ENCODE peak calls at places on chromosomes 3 and 15, in seven cellular contexts. One of them, this sample, is unnamed.

GRCh38 chr3:177700117-177700516 is 502.8 kb upstream of the TBL1XR1 start:
- DNase-seq in psoas muscle: no peak
- DNase-seq in mesothelial cell of epicardium: no peak
- DNase-seq in AG10803: no peak
- DNase-seq in fibroblast of lung: no peak
- DNase-seq in body of pancreas: no peak
- DNase-seq in PC-3: no peak
- DNase-seq in this sample: no peak

GRCh38 chr3:28317438-28318022 is 31.0 kb upstream of the ZCWPW2 start:
- DNase-seq in fibroblast of lung: peak
- DNase-seq in AG10803: peak
- DNase-seq in psoas muscle: no peak
- DNase-seq in body of pancreas: peak
- DNase-seq in PC-3: peak
- DNase-seq in mesothelial cell of epicardium: no peak
- DNase-seq in this sample: no peak

GRCh38 chr15:68326711-68327412 is 49.3 kb downstream of the FEM1B start:
- DNase-seq in PC-3: no peak
- DNase-seq in body of pancreas: no peak
- DNase-seq in psoas muscle: no peak
- DNase-seq in mesothelial cell of epicardium: no peak
- DNase-seq in fibroblast of lung: no peak
- DNase-seq in AG10803: no peak
- DNase-seq in this sample: no peak

GRCh38 chr3:12948891-12949711 is 107.7 kb upstream of the RPL32 start:
- DNase-seq in mesothelial cell of epicardium: no peak
- DNase-seq in fibroblast of lung: peak
- DNase-seq in body of pancreas: no peak
- DNase-seq in AG10803: peak
- DNase-seq in PC-3: peak
- DNase-seq in psoas muscle: no peak
- DNase-seq in this sample: no peak

GRCh38 chr3:134627831-134628230 is 23.0 kb downstream of the KY start:
- DNase-seq in AG10803: peak
- DNase-seq in fibroblast of lung: no peak
- DNase-seq in PC-3: peak
- DNase-seq in body of pancreas: no peak
- DNase-seq in psoas muscle: no peak
- DNase-seq in mesothelial cell of epicardium: no peak
- DNase-seq in this sample: no peak

GRCh38 chr15:78003539-78004008 is 73.9 kb downstream of the TBC1D2B start:
- DNase-seq in AG10803: no peak
- DNase-seq in psoas muscle: peak
- DNase-seq in fibroblast of lung: no peak
- DNase-seq in mesothelial cell of epicardium: no peak
- DNase-seq in PC-3: no peak
- DNase-seq in body of pancreas: peak
- DNase-seq in this sample: no peak

GRCh38 chr15:39345176-39345575 is 235.7 kb upstream of the THBS1 start:
- DNase-seq in fibroblast of lung: no peak
- DNase-seq in AG10803: peak
- DNase-seq in psoas muscle: no peak
- DNase-seq in PC-3: no peak
- DNase-seq in mesothelial cell of epicardium: no peak
- DNase-seq in body of pancreas: no peak
- DNase-seq in this sample: no peak

GRCh38 chr15:90829942-90830440 is 38.4 kb upstream of the FURIN start:
- DNase-seq in AG10803: no peak
- DNase-seq in psoas muscle: no peak
- DNase-seq in fibroblast of lung: no peak
- DNase-seq in body of pancreas: no peak
- DNase-seq in PC-3: no peak
- DNase-seq in mesothelial cell of epicardium: no peak
- DNase-seq in this sample: no peak

GRCh38 chr3:65030847-65031463 is 343.2 kb upstream of the ADAMTS9 start:
- DNase-seq in AG10803: peak
- DNase-seq in PC-3: peak
- DNase-seq in mesothelial cell of epicardium: no peak
- DNase-seq in fibroblast of lung: peak
- DNase-seq in body of pancreas: no peak
- DNase-seq in psoas muscle: no peak
- DNase-seq in this sample: no peak

GRCh38 chr3:15427981-15428380 is 583 bp downstream of the EAF1 start:
- DNase-seq in psoas muscle: no peak
- DNase-seq in body of pancreas: peak
- DNase-seq in fibroblast of lung: no peak
- DNase-seq in AG10803: no peak
- DNase-seq in PC-3: no peak
- DNase-seq in mesothelial cell of epicardium: no peak
- DNase-seq in this sample: no peak

GRCh38 chr15:47998523-47999113 is 122.2 kb upstream of the SLC24A5 start:
- DNase-seq in AG10803: no peak
- DNase-seq in psoas muscle: no peak
- DNase-seq in fibroblast of lung: no peak
- DNase-seq in body of pancreas: no peak
- DNase-seq in PC-3: no peak
- DNase-seq in mesothelial cell of epicardium: no peak
- DNase-seq in this sample: no peak

GRCh38 chr15:52150043-52150825 is 37.7 kb upstream of the BCL2L10 start:
- DNase-seq in fibroblast of lung: no peak
- DNase-seq in body of pancreas: no peak
- DNase-seq in PC-3: no peak
- DNase-seq in AG10803: no peak
- DNase-seq in psoas muscle: no peak
- DNase-seq in mesothelial cell of epicardium: no peak
- DNase-seq in this sample: no peak

GRCh38 chr15:74316116-74316515 is 51.3 kb downstream of the CYP11A1 start:
- DNase-seq in PC-3: no peak
- DNase-seq in mesothelial cell of epicardium: no peak
- DNase-seq in psoas muscle: peak
- DNase-seq in fibroblast of lung: peak
- DNase-seq in AG10803: no peak
- DNase-seq in body of pancreas: no peak
- DNase-seq in this sample: no peak

GRCh38 chr15:99981839-99982658 is 248.8 kb upstream of the LYSMD4 start:
- DNase-seq in psoas muscle: peak
- DNase-seq in PC-3: no peak
- DNase-seq in body of pancreas: no peak
- DNase-seq in mesothelial cell of epicardium: no peak
- DNase-seq in fibroblast of lung: no peak
- DNase-seq in AG10803: no peak
- DNase-seq in this sample: no peak

GRCh38 chr15:58669108-58669507 is 80.4 kb downstream of the ADAM10 start:
- DNase-seq in psoas muscle: no peak
- DNase-seq in AG10803: no peak
- DNase-seq in mesothelial cell of epicardium: no peak
- DNase-seq in fibroblast of lung: no peak
- DNase-seq in body of pancreas: no peak
- DNase-seq in PC-3: no peak
- DNase-seq in this sample: no peak

GRCh38 chr3:71197841-71198565 is 385.5 kb downstream of the FOXP1 start:
- DNase-seq in fibroblast of lung: peak
- DNase-seq in body of pancreas: no peak
- DNase-seq in PC-3: no peak
- DNase-seq in psoas muscle: no peak
- DNase-seq in AG10803: no peak
- DNase-seq in mesothelial cell of epicardium: no peak
- DNase-seq in this sample: no peak

GRCh38 chr3:64343692-64344440 is 118.6 kb upstream of the PRICKLE2 start:
- DNase-seq in mesothelial cell of epicardium: no peak
- DNase-seq in AG10803: peak
- DNase-seq in PC-3: no peak
- DNase-seq in body of pancreas: no peak
- DNase-seq in fibroblast of lung: peak
- DNase-seq in psoas muscle: no peak
- DNase-seq in this sample: no peak

GRCh38 chr3:15271785-15272381 is 60.5 kb downstream of the SH3BP5 start:
- DNase-seq in fibroblast of lung: no peak
- DNase-seq in mesothelial cell of epicardium: no peak
- DNase-seq in PC-3: no peak
- DNase-seq in body of pancreas: no peak
- DNase-seq in psoas muscle: peak
- DNase-seq in AG10803: no peak
- DNase-seq in this sample: no peak

GRCh38 chr3:56928379-56929068 is 126.8 kb upstream of the ARHGEF3 start:
- DNase-seq in AG10803: peak
- DNase-seq in fibroblast of lung: peak
- DNase-seq in body of pancreas: no peak
- DNase-seq in PC-3: no peak
- DNase-seq in psoas muscle: no peak
- DNase-seq in mesothelial cell of epicardium: no peak
- DNase-seq in this sample: no peak

GRCh38 chr3:100089802-100090668 is 24.3 kb downstream of the FILIP1L start:
- DNase-seq in PC-3: peak
- DNase-seq in mesothelial cell of epicardium: no peak
- DNase-seq in fibroblast of lung: peak
- DNase-seq in psoas muscle: peak
- DNase-seq in body of pancreas: no peak
- DNase-seq in AG10803: peak
- DNase-seq in this sample: no peak
- TF ChIP-seq CTCF in PC-3: peak
- TF ChIP-seq CTCF in mesothelial cell of epicardium: no peak
- TF ChIP-seq CTCF in fibroblast of lung: peak
- TF ChIP-seq CTCF in psoas muscle: peak
- TF ChIP-seq CTCF in body of pancreas: no peak
- TF ChIP-seq CTCF in AG10803: peak
- TF ChIP-seq CTCF in this sample: no peak

GRCh38 chr3:14146381-14147062 is 21.7 kb downstream of the TMEM43 start:
- DNase-seq in fibroblast of lung: no peak
- DNase-seq in AG10803: no peak
- DNase-seq in PC-3: no peak
- DNase-seq in body of pancreas: no peak
- DNase-seq in psoas muscle: no peak
- DNase-seq in mesothelial cell of epicardium: no peak
- DNase-seq in this sample: no peak

GRCh38 chr3:14147063-14147435 is 22.2 kb downstream of the TMEM43 start:
- DNase-seq in PC-3: no peak
- DNase-seq in fibroblast of lung: no peak
- DNase-seq in body of pancreas: no peak
- DNase-seq in psoas muscle: no peak
- DNase-seq in AG10803: no peak
- DNase-seq in mesothelial cell of epicardium: no peak
- DNase-seq in this sample: no peak

GRCh38 chr3:14150078-14150477 is 25.2 kb downstream of the TMEM43 start:
- DNase-seq in fibroblast of lung: no peak
- DNase-seq in mesothelial cell of epicardium: no peak
- DNase-seq in psoas muscle: no peak
- DNase-seq in PC-3: no peak
- DNase-seq in AG10803: no peak
- DNase-seq in body of pancreas: no peak
- DNase-seq in this sample: no peak

GRCh38 chr3:14147617-14148016 is 22.8 kb downstream of the TMEM43 start:
- DNase-seq in body of pancreas: no peak
- DNase-seq in AG10803: no peak
- DNase-seq in psoas muscle: no peak
- DNase-seq in PC-3: no peak
- DNase-seq in mesothelial cell of epicardium: no peak
- DNase-seq in fibroblast of lung: no peak
- DNase-seq in this sample: no peak

DNA sequence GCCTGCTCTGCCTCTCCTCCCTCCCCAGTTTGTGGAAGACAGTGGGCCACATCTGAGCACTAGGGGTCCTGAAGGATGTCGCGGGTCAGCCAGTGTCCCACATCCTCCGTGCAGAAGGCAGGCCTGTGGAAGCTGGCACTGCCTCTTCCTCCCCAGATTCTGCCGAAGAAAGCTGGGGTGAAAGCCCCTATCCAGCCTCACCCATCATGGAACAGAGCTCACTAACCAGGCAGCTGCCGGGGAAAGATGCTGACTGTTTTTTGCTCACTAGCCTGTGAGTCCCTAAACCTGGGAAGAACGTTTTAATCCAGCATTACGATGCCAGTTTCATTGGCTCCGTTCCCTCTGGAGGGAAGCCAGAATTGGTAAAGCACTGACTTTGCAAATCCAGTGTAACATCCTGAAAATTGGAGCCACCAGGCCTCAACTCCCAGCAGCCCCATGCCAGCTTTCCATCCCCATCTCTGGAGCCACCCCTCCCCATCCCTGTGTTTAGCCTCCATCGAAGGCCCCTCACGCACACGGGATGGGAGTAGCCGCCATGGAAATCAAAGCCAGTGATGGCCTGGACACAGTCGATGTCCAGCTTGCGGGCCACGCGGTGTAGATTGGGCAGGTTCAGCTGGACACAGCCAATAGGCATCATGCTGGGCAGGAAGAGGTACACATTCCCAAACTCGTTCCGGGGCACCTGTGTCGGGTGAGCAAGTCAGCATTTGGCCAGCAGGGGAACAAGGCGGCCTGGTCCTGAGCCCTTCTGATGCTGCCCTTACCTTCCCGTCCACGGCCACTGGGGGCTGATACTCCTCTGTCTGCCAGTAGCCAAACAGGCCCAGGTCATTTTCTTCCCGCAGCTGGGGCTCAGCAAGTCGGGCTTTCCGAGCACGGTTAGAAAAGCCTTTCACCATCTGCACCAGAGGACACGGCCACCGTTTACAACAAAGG is 23.5 kb downstream of the TMEM43 start:
- DNase-seq in PC-3: no peak
- DNase-seq in mesothelial cell of epicardium: no peak
- DNase-seq in psoas muscle: no peak
- DNase-seq in fibroblast of lung: no peak
- DNase-seq in body of pancreas: peak
- DNase-seq in AG10803: no peak
- DNase-seq in this sample: no peak
- TF ChIP-seq CTCF in PC-3: no peak
- TF ChIP-seq CTCF in mesothelial cell of epicardium: no peak
- TF ChIP-seq CTCF in psoas muscle: no peak
- TF ChIP-seq CTCF in fibroblast of lung: peak
- TF ChIP-seq CTCF in body of pancreas: no peak
- TF ChIP-seq CTCF in AG10803: no peak
- TF ChIP-seq CTCF in this sample: no peak

GRCh38 chr3:150521458-150521857 is 24.8 kb downstream of the SERP1 start:
- DNase-seq in PC-3: no peak
- DNase-seq in mesothelial cell of epicardium: no peak
- DNase-seq in body of pancreas: no peak
- DNase-seq in fibroblast of lung: no peak
- DNase-seq in AG10803: no peak
- DNase-seq in psoas muscle: no peak
- DNase-seq in this sample: no peak
- TF ChIP-seq CTCF in PC-3: peak
- TF ChIP-seq CTCF in mesothelial cell of epicardium: no peak
- TF ChIP-seq CTCF in body of pancreas: no peak
- TF ChIP-seq CTCF in fibroblast of lung: peak
- TF ChIP-seq CTCF in AG10803: peak
- TF ChIP-seq CTCF in psoas muscle: no peak
- TF ChIP-seq CTCF in this sample: no peak

GRCh38 chr3:46395210-46395661 is 11.6 kb downstream of the CCR5AS start:
- DNase-seq in psoas muscle: no peak
- DNase-seq in PC-3: no peak
- DNase-seq in fibroblast of lung: peak
- DNase-seq in mesothelial cell of epicardium: no peak
- DNase-seq in body of pancreas: no peak
- DNase-seq in AG10803: no peak
- DNase-seq in this sample: no peak
- TF ChIP-seq CTCF in psoas muscle: no peak
- TF ChIP-seq CTCF in PC-3: peak
- TF ChIP-seq CTCF in fibroblast of lung: no peak
- TF ChIP-seq CTCF in mesothelial cell of epicardium: no peak
- TF ChIP-seq CTCF in body of pancreas: no peak
- TF ChIP-seq CTCF in AG10803: no peak
- TF ChIP-seq CTCF in this sample: no peak

GRCh38 chr3:161851941-161852566 is 355.4 kb downstream of the OTOL1 start:
- DNase-seq in body of pancreas: peak
- DNase-seq in psoas muscle: no peak
- DNase-seq in mesothelial cell of epicardium: no peak
- DNase-seq in AG10803: peak
- DNase-seq in PC-3: peak
- DNase-seq in fibroblast of lung: peak
- DNase-seq in this sample: peak
- TF ChIP-seq CTCF in body of pancreas: peak
- TF ChIP-seq CTCF in psoas muscle: peak
- TF ChIP-seq CTCF in mesothelial cell of epicardium: peak
- TF ChIP-seq CTCF in AG10803: peak
- TF ChIP-seq CTCF in PC-3: peak
- TF ChIP-seq CTCF in fibroblast of lung: peak
- TF ChIP-seq CTCF in this sample: no peak

This sample was measured in omental fat pad.